ENCODE peak calls at places on chromosome 20, in six cellular contexts. M is NCI-H2029 treated with DMSO at 0.1 percent for 48 hours; F is NCI-H2107; B is ELR; O is NCI-H1417 treated with DMSO at 0.1 percent for 48 hours; E is CD4-positive, alpha-beta T cell. S is an unnamed sample.

GRCh38 chr20:21521596-21522478 is 8.0 kb upstream of the NKX2-2 start:
- DNase-seq in E (no peak), F (no peak), O (no peak), M (no peak), B (no peak), S (no peak)

GRCh38 chr20:63502671-63503172 is 3.8 kb upstream of the EEF1A2 start:
- DNase-seq in M (no peak), E (no peak), O (peak; percentile 80), F (peak; percentile 69), B (no peak), S (no peak)

GRCh38 chr20:41594514-41595322 is 23.5 kb downstream of the CHD6 start:
- DNase-seq in M (no peak), F (no peak), E (no peak), B (no peak), O (no peak), S (no peak)

GRCh38 chr20:31674895-31675827 is 37.4 kb downstream of the COX4I2 start:
- DNase-seq in M (peak; percentile 26), O (no peak), B (peak; percentile 95), F (no peak), E (peak; percentile 43), S (no peak)

GRCh38 chr20:56893206-56893605 is 264.1 kb downstream of the TFAP2C start:
- DNase-seq in F (no peak), E (no peak), B (no peak), O (no peak), M (no peak), S (no peak)

GRCh38 chr20:6866741-6867140 is 99.3 kb downstream of the BMP2 start:
- DNase-seq in B (no peak), F (no peak), M (no peak), O (no peak), E (no peak), S (no peak)

GRCh38 chr20:45987108-45987780 is 15.2 kb upstream of the ZNF335 start:
- DNase-seq in B (peak; percentile 82), M (peak; percentile 24), O (no peak), E (peak; percentile 72), F (no peak), S (peak; percentile 57)

GRCh38 chr20:44254073-44254472 is 7.0 kb downstream of the GDAP1L1 start:
- DNase-seq in B (no peak), O (no peak), M (no peak), F (no peak), E (no peak), S (no peak)

GRCh38 chr20:20489623-20490341 is 121.9 kb downstream of the INSM1 start:
- DNase-seq in B (no peak), F (no peak), O (no peak), M (no peak), E (no peak), S (no peak)

GRCh38 chr20:34570859-34571306 is 12.4 kb downstream of the MAP1LC3A start:
- DNase-seq in B (peak; percentile 83), O (no peak), E (no peak), F (no peak), M (no peak), S (peak; percentile 35)

GRCh38 chr20:54221383-54221782 is 13.5 kb downstream of the PFDN4 start:
- DNase-seq in F (no peak), E (no peak), B (no peak), M (no peak), O (no peak), S (no peak)

GRCh38 chr20:48614593-48615274 is 213.1 kb downstream of the PREX1 start:
- DNase-seq in B (no peak), F (no peak), O (no peak), M (no peak), E (no peak), S (no peak)

GRCh38 chr20:38932457-38933120 is 6.4 kb downstream of the FAM83D start:
- DNase-seq in F (no peak), B (peak; percentile 40), M (no peak), E (no peak), O (no peak), S (no peak)

GRCh38 chr20:60116128-60116909 is 158.1 kb downstream of the CDH26 start:
- DNase-seq in B (no peak), M (no peak), O (no peak), F (no peak), E (no peak), S (peak; percentile 4)

GRCh38 chr20:48772183-48772976 is 55.4 kb downstream of the PREX1 start:
- DNase-seq in E (no peak), M (no peak), F (no peak), B (no peak), O (no peak), S (no peak)